ENCODE peak calls at places on chromosomes 6 and 20, in ten cellular contexts. One of them, this sample, is unnamed.

GRCh38 chr6:71510057-71510713 is 221.6 kb downstream of the OGFRL1 start:
- DNase-seq in LNCaP clone FGC: peak; percentile 19
- DNase-seq in AG04449: no peak
- DNase-seq in CD8-positive, alpha-beta T cell: no peak
- DNase-seq in RWPE2: no peak
- DNase-seq in stomach: peak; percentile 43
- DNase-seq in cardiac muscle cell: peak; percentile 80
- DNase-seq in GM23338: peak; percentile 77
- DNase-seq in choroid plexus epithelial cell: peak; percentile 91
- DNase-seq in BE2C: no peak
- DNase-seq in this sample: peak; percentile 84

GRCh38 chr6:40258531-40258930 is 324.3 kb upstream of the MOCS1 start:
- DNase-seq in LNCaP clone FGC: no peak
- DNase-seq in AG04449: no peak
- DNase-seq in CD8-positive, alpha-beta T cell: no peak
- DNase-seq in RWPE2: no peak
- DNase-seq in stomach: no peak
- DNase-seq in cardiac muscle cell: no peak
- DNase-seq in GM23338: no peak
- DNase-seq in choroid plexus epithelial cell: no peak
- DNase-seq in BE2C: no peak
- DNase-seq in this sample: no peak

GRCh38 chr6:95280690-95281273 is 296.6 kb upstream of the MANEA start:
- DNase-seq in LNCaP clone FGC: peak; percentile 3
- DNase-seq in AG04449: no peak
- DNase-seq in CD8-positive, alpha-beta T cell: no peak
- DNase-seq in RWPE2: no peak
- DNase-seq in stomach: no peak
- DNase-seq in cardiac muscle cell: peak; percentile 62
- DNase-seq in GM23338: peak; percentile 82
- DNase-seq in choroid plexus epithelial cell: peak; percentile 81
- DNase-seq in BE2C: peak; percentile 45
- DNase-seq in this sample: peak; percentile 1

GRCh38 chr6:95693108-95693507 is 115.8 kb downstream of the MANEA start:
- DNase-seq in LNCaP clone FGC: no peak
- DNase-seq in AG04449: no peak
- DNase-seq in CD8-positive, alpha-beta T cell: no peak
- DNase-seq in RWPE2: no peak
- DNase-seq in stomach: no peak
- DNase-seq in cardiac muscle cell: no peak
- DNase-seq in GM23338: peak; percentile 38
- DNase-seq in choroid plexus epithelial cell: no peak
- DNase-seq in BE2C: no peak
- DNase-seq in this sample: no peak

GRCh38 chr20:363319-364078 is 16.6 kb downstream of the NRSN2 start:
- DNase-seq in LNCaP clone FGC: no peak
- DNase-seq in AG04449: no peak
- DNase-seq in CD8-positive, alpha-beta T cell: no peak
- DNase-seq in RWPE2: no peak
- DNase-seq in stomach: no peak
- DNase-seq in cardiac muscle cell: no peak
- DNase-seq in GM23338: no peak
- DNase-seq in choroid plexus epithelial cell: no peak
- DNase-seq in BE2C: no peak
- DNase-seq in this sample: no peak

GRCh38 chr20:11880694-11881093 is 37.0 kb upstream of the BTBD3 start:
- DNase-seq in LNCaP clone FGC: no peak
- DNase-seq in AG04449: no peak
- DNase-seq in CD8-positive, alpha-beta T cell: no peak
- DNase-seq in RWPE2: no peak
- DNase-seq in stomach: no peak
- DNase-seq in cardiac muscle cell: no peak
- DNase-seq in GM23338: no peak
- DNase-seq in choroid plexus epithelial cell: no peak
- DNase-seq in BE2C: no peak
- DNase-seq in this sample: no peak

GRCh38 chr20:47220161-47220582 is 136.3 kb downstream of the ZMYND8 start:
- DNase-seq in LNCaP clone FGC: no peak
- DNase-seq in AG04449: no peak
- DNase-seq in CD8-positive, alpha-beta T cell: peak; percentile 7
- DNase-seq in RWPE2: no peak
- DNase-seq in stomach: no peak
- DNase-seq in cardiac muscle cell: peak; percentile 56
- DNase-seq in GM23338: peak; percentile 85
- DNase-seq in choroid plexus epithelial cell: peak; percentile 59
- DNase-seq in BE2C: peak; percentile 64
- DNase-seq in this sample: peak; percentile 55

GRCh38 chr6:151263035-151263434 is 23.3 kb downstream of the AKAP12 start:
- DNase-seq in LNCaP clone FGC: no peak
- DNase-seq in AG04449: no peak
- DNase-seq in CD8-positive, alpha-beta T cell: no peak
- DNase-seq in RWPE2: no peak
- DNase-seq in stomach: no peak
- DNase-seq in cardiac muscle cell: no peak
- DNase-seq in GM23338: no peak
- DNase-seq in choroid plexus epithelial cell: no peak
- DNase-seq in BE2C: no peak
- DNase-seq in this sample: no peak

GRCh38 chr6:36402481-36402880 is 15.0 kb upstream of the ETV7 start:
- DNase-seq in LNCaP clone FGC: no peak
- DNase-seq in AG04449: no peak
- DNase-seq in CD8-positive, alpha-beta T cell: no peak
- DNase-seq in RWPE2: no peak
- DNase-seq in stomach: no peak
- DNase-seq in cardiac muscle cell: no peak
- DNase-seq in GM23338: no peak
- DNase-seq in choroid plexus epithelial cell: no peak
- DNase-seq in BE2C: no peak
- DNase-seq in this sample: no peak

GRCh38 chr20:61044499-61044898 is 207.6 kb upstream of the CDH4 start:
- DNase-seq in LNCaP clone FGC: no peak
- DNase-seq in AG04449: no peak
- DNase-seq in CD8-positive, alpha-beta T cell: no peak
- DNase-seq in RWPE2: peak; percentile 45
- DNase-seq in stomach: no peak
- DNase-seq in cardiac muscle cell: no peak
- DNase-seq in GM23338: peak; percentile 19
- DNase-seq in choroid plexus epithelial cell: no peak
- DNase-seq in BE2C: no peak
- DNase-seq in this sample: no peak

GRCh38 chr20:45404438-45404837 is 3.7 kb upstream of the DBNDD2 start:
- DNase-seq in LNCaP clone FGC: no peak
- DNase-seq in AG04449: no peak
- DNase-seq in CD8-positive, alpha-beta T cell: no peak
- DNase-seq in RWPE2: no peak
- DNase-seq in stomach: no peak
- DNase-seq in cardiac muscle cell: no peak
- DNase-seq in GM23338: no peak
- DNase-seq in choroid plexus epithelial cell: no peak
- DNase-seq in BE2C: no peak
- DNase-seq in this sample: no peak

GRCh38 chr20:13322621-13323020 is 101.5 kb downstream of the ISM1 start:
- DNase-seq in LNCaP clone FGC: no peak
- DNase-seq in AG04449: no peak
- DNase-seq in CD8-positive, alpha-beta T cell: no peak
- DNase-seq in RWPE2: no peak
- DNase-seq in stomach: no peak
- DNase-seq in cardiac muscle cell: no peak
- DNase-seq in GM23338: no peak
- DNase-seq in choroid plexus epithelial cell: no peak
- DNase-seq in BE2C: no peak
- DNase-seq in this sample: no peak

GRCh38 chr20:13320702-13321101 is 99.6 kb downstream of the ISM1 start:
- DNase-seq in LNCaP clone FGC: no peak
- DNase-seq in AG04449: no peak
- DNase-seq in CD8-positive, alpha-beta T cell: no peak
- DNase-seq in RWPE2: no peak
- DNase-seq in stomach: no peak
- DNase-seq in cardiac muscle cell: no peak
- DNase-seq in GM23338: no peak
- DNase-seq in choroid plexus epithelial cell: no peak
- DNase-seq in BE2C: no peak
- DNase-seq in this sample: no peak

GRCh38 chr20:13322198-13322597 is 101.1 kb downstream of the ISM1 start:
- DNase-seq in LNCaP clone FGC: no peak
- DNase-seq in AG04449: no peak
- DNase-seq in CD8-positive, alpha-beta T cell: no peak
- DNase-seq in RWPE2: no peak
- DNase-seq in stomach: no peak
- DNase-seq in cardiac muscle cell: no peak
- DNase-seq in GM23338: no peak
- DNase-seq in choroid plexus epithelial cell: no peak
- DNase-seq in BE2C: no peak
- DNase-seq in this sample: no peak

GRCh38 chr20:13318871-13319521 is 97.9 kb downstream of the ISM1 start:
- DNase-seq in LNCaP clone FGC: no peak
- DNase-seq in AG04449: no peak
- DNase-seq in CD8-positive, alpha-beta T cell: no peak
- DNase-seq in RWPE2: no peak
- DNase-seq in stomach: no peak
- DNase-seq in cardiac muscle cell: no peak
- DNase-seq in GM23338: no peak
- DNase-seq in choroid plexus epithelial cell: no peak
- DNase-seq in BE2C: no peak
- DNase-seq in this sample: no peak

DNA sequence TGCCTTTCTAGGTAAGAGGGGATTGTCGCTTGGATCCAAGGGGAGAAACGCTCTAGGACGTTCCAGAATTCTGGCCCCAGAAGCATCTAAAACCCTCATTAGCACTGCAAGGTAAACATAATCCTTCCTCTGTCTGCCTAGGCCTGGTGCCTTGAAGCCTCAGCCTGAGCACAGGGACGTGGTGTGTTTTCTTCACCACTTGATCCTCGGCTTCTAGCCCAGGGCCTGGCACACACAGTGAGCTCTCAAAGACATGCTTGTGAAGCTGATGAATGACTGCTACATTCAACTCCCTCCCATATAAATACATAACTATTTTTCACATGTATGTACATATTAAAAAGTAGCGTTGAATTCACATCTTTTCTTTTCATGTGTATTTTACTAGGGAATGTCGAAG is 100.3 kb downstream of the ISM1 start:
- DNase-seq in LNCaP clone FGC: no peak
- DNase-seq in AG04449: no peak
- DNase-seq in CD8-positive, alpha-beta T cell: no peak
- DNase-seq in RWPE2: no peak
- DNase-seq in stomach: no peak
- DNase-seq in cardiac muscle cell: no peak
- DNase-seq in GM23338: no peak
- DNase-seq in choroid plexus epithelial cell: no peak
- DNase-seq in BE2C: no peak
- DNase-seq in this sample: no peak
- TF ChIP-seq CTCF in LNCaP clone FGC: no peak
- TF ChIP-seq CTCF in AG04449: no peak
- TF ChIP-seq CTCF in CD8-positive, alpha-beta T cell: no peak
- TF ChIP-seq CTCF in RWPE2: no peak
- TF ChIP-seq CTCF in stomach: no peak
- TF ChIP-seq CTCF in cardiac muscle cell: no peak
- TF ChIP-seq CTCF in GM23338: no peak
- TF ChIP-seq CTCF in choroid plexus epithelial cell: no peak
- TF ChIP-seq CTCF in BE2C: no peak
- TF ChIP-seq CTCF in this sample: no peak

GRCh38 chr20:25308083-25308491 is 60.2 kb downstream of the PYGB start:
- DNase-seq in LNCaP clone FGC: no peak
- DNase-seq in AG04449: no peak
- DNase-seq in CD8-positive, alpha-beta T cell: no peak
- DNase-seq in RWPE2: peak; percentile 65
- DNase-seq in stomach: no peak
- DNase-seq in cardiac muscle cell: no peak
- DNase-seq in GM23338: no peak
- DNase-seq in choroid plexus epithelial cell: no peak
- DNase-seq in BE2C: no peak
- DNase-seq in this sample: no peak

GRCh38 chr20:25308671-25309394 is 60.9 kb downstream of the PYGB start:
- DNase-seq in LNCaP clone FGC: no peak
- DNase-seq in AG04449: peak; percentile 59
- DNase-seq in CD8-positive, alpha-beta T cell: no peak
- DNase-seq in RWPE2: peak; percentile 65
- DNase-seq in stomach: no peak
- DNase-seq in cardiac muscle cell: peak; percentile 45
- DNase-seq in GM23338: no peak
- DNase-seq in choroid plexus epithelial cell: peak; percentile 93
- DNase-seq in BE2C: no peak
- DNase-seq in this sample: peak; percentile 52

GRCh38 chr20:25310921-25311728 is 63.2 kb downstream of the PYGB start:
- DNase-seq in LNCaP clone FGC: no peak
- DNase-seq in AG04449: peak; percentile 82
- DNase-seq in CD8-positive, alpha-beta T cell: no peak
- DNase-seq in RWPE2: peak; percentile 27
- DNase-seq in stomach: peak; percentile 20
- DNase-seq in cardiac muscle cell: peak; percentile 53
- DNase-seq in GM23338: no peak
- DNase-seq in choroid plexus epithelial cell: peak; percentile 68
- DNase-seq in BE2C: no peak
- DNase-seq in this sample: peak; percentile 50

GRCh38 chr20:25309395-25310267 is 61.7 kb downstream of the PYGB start:
- DNase-seq in LNCaP clone FGC: peak; percentile 84
- DNase-seq in AG04449: peak; percentile 44
- DNase-seq in CD8-positive, alpha-beta T cell: no peak
- DNase-seq in RWPE2: peak; percentile 51
- DNase-seq in stomach: peak; percentile 53
- DNase-seq in cardiac muscle cell: peak; percentile 52
- DNase-seq in GM23338: no peak
- DNase-seq in choroid plexus epithelial cell: peak; percentile 91
- DNase-seq in BE2C: peak; percentile 53
- DNase-seq in this sample: peak; percentile 50

GRCh38 chr20:25310268-25310920 is 62.5 kb downstream of the PYGB start:
- DNase-seq in LNCaP clone FGC: peak; percentile 85
- DNase-seq in AG04449: peak; percentile 82
- DNase-seq in CD8-positive, alpha-beta T cell: no peak
- DNase-seq in RWPE2: peak; percentile 63
- DNase-seq in stomach: peak; percentile 58
- DNase-seq in cardiac muscle cell: peak; percentile 67
- DNase-seq in GM23338: peak; percentile 38
- DNase-seq in choroid plexus epithelial cell: peak; percentile 96
- DNase-seq in BE2C: peak; percentile 72
- DNase-seq in this sample: peak; percentile 64
- H3K4me3 ChIP-seq in LNCaP clone FGC: peak overlapping the region; percentile 6
- H3K4me3 ChIP-seq in AG04449: peak overlapping the region; percentile 56
- H3K4me3 ChIP-seq in CD8-positive, alpha-beta T cell: no peak overlapping the region
- H3K4me3 ChIP-seq in RWPE2: no peak overlapping the region
- H3K4me3 ChIP-seq in stomach: no peak overlapping the region
- H3K4me3 ChIP-seq in cardiac muscle cell: no peak overlapping the region
- H3K4me3 ChIP-seq in GM23338: no peak overlapping the region
- H3K4me3 ChIP-seq in choroid plexus epithelial cell: peak overlapping the region; percentile 29
- H3K4me3 ChIP-seq in BE2C: peak overlapping the region; percentile 27
- H3K4me3 ChIP-seq in this sample: no peak overlapping the region

GRCh38 chr6:68975064-68975463 is 340.0 kb downstream of the ADGRB3 start:
- DNase-seq in LNCaP clone FGC: no peak
- DNase-seq in AG04449: no peak
- DNase-seq in CD8-positive, alpha-beta T cell: no peak
- DNase-seq in RWPE2: no peak
- DNase-seq in stomach: no peak
- DNase-seq in cardiac muscle cell: peak; percentile 1
- DNase-seq in GM23338: peak; percentile 42
- DNase-seq in choroid plexus epithelial cell: peak; percentile 30
- DNase-seq in BE2C: peak; percentile 59
- DNase-seq in this sample: peak; percentile 30
- TF ChIP-seq CTCF in LNCaP clone FGC: peak; percentile 25
- TF ChIP-seq CTCF in AG04449: no peak
- TF ChIP-seq CTCF in CD8-positive, alpha-beta T cell: no peak
- TF ChIP-seq CTCF in RWPE2: no peak
- TF ChIP-seq CTCF in stomach: no peak
- TF ChIP-seq CTCF in cardiac muscle cell: no peak
- TF ChIP-seq CTCF in GM23338: peak; percentile 68
- TF ChIP-seq CTCF in choroid plexus epithelial cell: peak; percentile 47
- TF ChIP-seq CTCF in BE2C: peak; percentile 83
- TF ChIP-seq CTCF in this sample: peak; percentile 45

GRCh38 chr6:47195251-47195650 is 114.5 kb downstream of the TNFRSF21 start:
- DNase-seq in LNCaP clone FGC: no peak
- DNase-seq in AG04449: no peak
- DNase-seq in CD8-positive, alpha-beta T cell: no peak
- DNase-seq in RWPE2: no peak
- DNase-seq in stomach: no peak
- DNase-seq in cardiac muscle cell: peak; percentile 91
- DNase-seq in GM23338: no peak
- DNase-seq in choroid plexus epithelial cell: peak; percentile 66
- DNase-seq in BE2C: peak; percentile 79
- DNase-seq in this sample: peak; percentile 81
- H3K4me3 ChIP-seq in LNCaP clone FGC: no peak overlapping the region
- H3K4me3 ChIP-seq in AG04449: no peak overlapping the region
- H3K4me3 ChIP-seq in CD8-positive, alpha-beta T cell: no peak overlapping the region
- H3K4me3 ChIP-seq in RWPE2: no peak overlapping the region
- H3K4me3 ChIP-seq in stomach: no peak overlapping the region
- H3K4me3 ChIP-seq in cardiac muscle cell: no peak overlapping the region
- H3K4me3 ChIP-seq in GM23338: no peak overlapping the region
- H3K4me3 ChIP-seq in choroid plexus epithelial cell: no peak overlapping the region
- H3K4me3 ChIP-seq in BE2C: no peak overlapping the region
- H3K4me3 ChIP-seq in this sample: no peak overlapping the region